ENCODE peak calls at places on chromosome 3, in nine cellular contexts. B is COLO829; K is T-cell; A is MM.1S; D is stimulated activated CD4-positive, alpha-beta T cell treated with anti-CD3 and anti-CD28 coated beads, Interleukin-2, amount 100 ng/mL, for 48 hours; G is K562; N is stimulated activated CD8-positive, alpha-beta memory T cell treated with anti-CD3 and anti-CD28 coated beads, Interleukin-2, amount 100 ng/mL, for 48 hours; H is GF-D8; J is cardiac fibroblast. F is an unnamed sample.

GRCh38 chr3:103295974-103296570 is 861.3 kb downstream of the ZPLD1 start:
- DNase-seq in B (no peak), K (no peak), A (peak), D (no peak), G (no peak), N (no peak), H (no peak), J (peak), F (no peak)

GRCh38 chr3:169467703-169468102 is 195.8 kb downstream of the MECOM start:
- DNase-seq in B (no peak), K (no peak), A (no peak), D (no peak), G (no peak), N (no peak), H (no peak), J (no peak), F (no peak)

GRCh38 chr3:56629451-56629850 is 53.6 kb downstream of the TASOR start:
- DNase-seq in B (no peak), K (no peak), A (no peak), D (no peak), G (no peak), N (no peak), H (no peak), J (no peak), F (no peak)

GRCh38 chr3:129432671-129433070 is 4.2 kb upstream of the EFCAB12 start:
- DNase-seq in B (no peak), K (no peak), A (no peak), D (no peak), G (no peak), N (no peak), H (no peak), J (no peak), F (no peak)

GRCh38 chr3:155244206-155244605 is 49.3 kb downstream of the STRIT1 start:
- DNase-seq in B (no peak), K (no peak), A (peak), D (no peak), G (no peak), N (no peak), H (no peak), J (peak), F (no peak)

GRCh38 chr3:189361103-189361835 is 189.5 kb downstream of the TPRG1 start:
- DNase-seq in B (no peak), K (no peak), A (no peak), D (no peak), G (no peak), N (no peak), H (no peak), J (no peak), F (no peak)

GRCh38 chr3:157067114-157067513 is 92.8 kb downstream of the CCNL1 start:
- DNase-seq in B (no peak), K (no peak), A (peak), D (no peak), G (no peak), N (no peak), H (no peak), J (no peak), F (no peak)

GRCh38 chr3:43876648-43877047 is 185.9 kb downstream of the ABHD5 start:
- DNase-seq in B (peak), K (no peak), A (no peak), D (no peak), G (no peak), N (no peak), H (no peak), J (no peak), F (no peak)

GRCh38 chr3:16583551-16583950 is 21.7 kb downstream of the DAZL start:
- DNase-seq in B (no peak), K (no peak), A (no peak), D (no peak), G (no peak), N (no peak), H (no peak), J (no peak), F (no peak)

GRCh38 chr3:192916455-192917257 is 1.0 kb downstream of the MB21D2 start:
- DNase-seq in B (no peak), K (no peak), A (no peak), D (no peak), G (no peak), N (no peak), H (no peak), J (peak), F (peak)

GRCh38 chr3:148903022-148903442 is 37.9 kb downstream of the CPA3 start:
- DNase-seq in B (peak), K (no peak), A (no peak), D (no peak), G (no peak), N (no peak), H (no peak), J (no peak), F (no peak)

GRCh38 chr3:110526732-110527727 is 544.6 kb upstream of the NECTIN3 start:
- DNase-seq in B (peak), K (no peak), A (no peak), D (no peak), G (peak), N (no peak), H (no peak), J (peak), F (no peak)

GRCh38 chr3:33144433-33144832 is 30.6 kb downstream of the CRTAP start:
- DNase-seq in B (no peak), K (no peak), A (no peak), D (peak), G (peak), N (peak), H (no peak), J (no peak), F (no peak)

GRCh38 chr3:194276768-194277546 is 74.2 kb downstream of the CPN2 start:
- DNase-seq in B (no peak), K (no peak), A (no peak), D (no peak), G (no peak), N (no peak), H (no peak), J (peak), F (no peak)

GRCh38 chr3:114056130-114057010 is at the start of the genes CCDC191 and QTRT2:
- DNase-seq in B (peak), K (peak), A (peak), D (peak), G (peak), N (peak), H (peak), J (peak), F (peak)

GRCh38 chr3:172546105-172546504 is 22.9 kb upstream of the TNFSF10 start:
- DNase-seq in B (no peak), K (no peak), A (no peak), D (no peak), G (no peak), N (no peak), H (no peak), J (no peak), F (no peak)

GRCh38 chr3:50536471-50537180 is 30.9 kb downstream of the C3orf18 start:
- DNase-seq in B (no peak), K (no peak), A (no peak), D (no peak), G (no peak), N (no peak), H (no peak), J (no peak), F (no peak)

GRCh38 chr3:11641316-11641682 is 2.4 kb downstream of the VGLL4 start:
- DNase-seq in B (no peak), K (no peak), A (no peak), D (no peak), G (no peak), N (no peak), H (no peak), J (peak), F (no peak)

GRCh38 chr3:11543141-11543947 is 100.4 kb downstream of the VGLL4 start:
- DNase-seq in B (no peak), K (no peak), A (no peak), D (no peak), G (no peak), N (no peak), H (no peak), J (no peak), F (no peak)

GRCh38 chr3:168325684-168326083 is 230.0 kb upstream of the GOLIM4 start:
- DNase-seq in B (no peak), K (no peak), A (no peak), D (no peak), G (no peak), N (no peak), H (no peak), J (no peak), F (no peak)

F was measured in GM12892.